ENCODE peak calls at places on chromosomes 7 and 10, in five cellular contexts. W is retina, G is BJ, A is Caki2, X is astrocyte of the cerebellum. O is an unnamed sample.

GRCh38 chr7:129605038-129605437 is 6.5 kb upstream of the NRF1 start:
- DNase-seq in W (no peak), G (no peak), A (no peak), X (no peak), O (no peak)

GRCh38 chr7:100469227-100470044 is 5.4 kb upstream of the SPACDR start:
- DNase-seq in W (peak), G (no peak), A (peak), X (peak), O (peak)

GRCh38 chr10:16816830-16817124 is 447 bp downstream of the RSU1 start:
- DNase-seq in W (no peak), G (no peak), A (no peak), X (no peak), O (no peak)

GRCh38 chr10:97356318-97356914 is 21.9 kb upstream of the FRAT2 start:
- DNase-seq in W (no peak), G (peak), A (no peak), X (no peak), O (no peak)

GRCh38 chr10:35415505-35415904 is 79.2 kb downstream of the CCNY start:
- DNase-seq in W (no peak), G (no peak), A (no peak), X (no peak), O (no peak)

GRCh38 chr7:12970626-12971025 is 283.2 kb downstream of the ARL4A start:
- DNase-seq in W (no peak), G (no peak), A (no peak), X (no peak), O (no peak)

GRCh38 chr7:115043605-115044004 is 121.7 kb downstream of the MDFIC start:
- DNase-seq in W (no peak), G (no peak), A (no peak), X (no peak), O (no peak)

GRCh38 chr10:99329891-99330674 is 927 bp downstream of the CNNM1 start:
- DNase-seq in W (peak), G (no peak), A (no peak), X (no peak), O (peak)

GRCh38 chr10:53808677-53809076 is 992.4 kb downstream of the PCDH15 start:
- DNase-seq in W (no peak), G (no peak), A (no peak), X (no peak), O (peak)

GRCh38 chr10:79262959-79263746 is 84.1 kb upstream of the PPIF start:
- DNase-seq in W (no peak), G (no peak), A (no peak), X (no peak), O (no peak)

GRCh38 chr7:109879429-109879828 is 1211.5 kb upstream of the LRRN3 start:
- DNase-seq in W (no peak), G (no peak), A (no peak), X (no peak), O (no peak)

GRCh38 chr7:150964593-150965111 is 13.5 kb downstream of the KCNH2 start:
- DNase-seq in W (no peak), G (no peak), A (no peak), X (no peak), O (peak)

GRCh38 chr7:82131224-82131623 is 312.4 kb downstream of the CACNA2D1 start:
- DNase-seq in W (no peak), G (no peak), A (no peak), X (no peak), O (no peak)

GRCh38 chr10:8407561-8408021 is 353.1 kb downstream of the GATA3 start:
- DNase-seq in W (no peak), G (no peak), A (no peak), X (no peak), O (peak)

GRCh38 chr7:130349911-130350782 is 5.5 kb downstream of the CPA5 start:
- DNase-seq in W (peak), G (no peak), A (no peak), X (no peak), O (no peak)

O was measured in SK-N-DZ.